ENCODE peak calls at places on chromosomes 11 and 22, in five cellular contexts. One of them, this sample, is unnamed.

GRCh38 chr11:106398396-106399074 is 321.1 kb downstream of the AASDHPPT start:
- DNase-seq in brain microvascular endothelial cell: peak; percentile 48
- DNase-seq in type B pancreatic cell: no peak
- DNase-seq in tibial nerve: no peak
- DNase-seq in non-pigmented ciliary epithelial cell: no peak
- DNase-seq in this sample: peak; percentile 66

GRCh38 chr11:113618360-113618759 is 87.7 kb downstream of the TMPRSS5 start:
- DNase-seq in brain microvascular endothelial cell: peak; percentile 43
- DNase-seq in type B pancreatic cell: no peak
- DNase-seq in tibial nerve: no peak
- DNase-seq in non-pigmented ciliary epithelial cell: peak; percentile 19
- DNase-seq in this sample: peak; percentile 71

GRCh38 chr11:1643146-1643690 is 13.6 kb downstream of the KRTAP5-5 start:
- DNase-seq in brain microvascular endothelial cell: no peak
- DNase-seq in type B pancreatic cell: no peak
- DNase-seq in tibial nerve: no peak
- DNase-seq in non-pigmented ciliary epithelial cell: no peak
- DNase-seq in this sample: no peak

GRCh38 chr22:43413826-43414225 is 2.0 kb downstream of the MPPED1 start:
- DNase-seq in brain microvascular endothelial cell: no peak
- DNase-seq in type B pancreatic cell: no peak
- DNase-seq in tibial nerve: no peak
- DNase-seq in non-pigmented ciliary epithelial cell: no peak
- DNase-seq in this sample: no peak

GRCh38 chr22:19107730-19108074 is 14.5 kb downstream of the DGCR2 start:
- DNase-seq in brain microvascular endothelial cell: no peak
- DNase-seq in type B pancreatic cell: no peak
- DNase-seq in tibial nerve: no peak
- DNase-seq in non-pigmented ciliary epithelial cell: no peak
- DNase-seq in this sample: no peak

GRCh38 chr11:108793611-108794010 is 128.7 kb downstream of the DDX10 start:
- DNase-seq in brain microvascular endothelial cell: no peak
- DNase-seq in type B pancreatic cell: no peak
- DNase-seq in tibial nerve: no peak
- DNase-seq in non-pigmented ciliary epithelial cell: no peak
- DNase-seq in this sample: no peak

GRCh38 chr11:17415523-17416104 is 27.2 kb upstream of the KCNJ11 start:
- DNase-seq in brain microvascular endothelial cell: no peak
- DNase-seq in type B pancreatic cell: no peak
- DNase-seq in tibial nerve: no peak
- DNase-seq in non-pigmented ciliary epithelial cell: no peak
- DNase-seq in this sample: no peak

GRCh38 chr22:27726726-27727449 is 74.7 kb downstream of the MN1 start:
- DNase-seq in brain microvascular endothelial cell: peak; percentile 68
- DNase-seq in type B pancreatic cell: no peak
- DNase-seq in tibial nerve: no peak
- DNase-seq in non-pigmented ciliary epithelial cell: no peak
- DNase-seq in this sample: no peak

GRCh38 chr11:116719102-116719501 is 53.7 kb downstream of the BUD13 start:
- DNase-seq in brain microvascular endothelial cell: no peak
- DNase-seq in type B pancreatic cell: no peak
- DNase-seq in tibial nerve: no peak
- DNase-seq in non-pigmented ciliary epithelial cell: no peak
- DNase-seq in this sample: no peak

GRCh38 chr11:2864890-2865289 is 20.7 kb downstream of the CDKN1C start:
- DNase-seq in brain microvascular endothelial cell: no peak
- DNase-seq in type B pancreatic cell: no peak
- DNase-seq in tibial nerve: no peak
- DNase-seq in non-pigmented ciliary epithelial cell: no peak
- DNase-seq in this sample: no peak

GRCh38 chr11:57800444-57801184 is 39.0 kb downstream of the CTNND1 start:
- DNase-seq in brain microvascular endothelial cell: peak; percentile 47
- DNase-seq in type B pancreatic cell: no peak
- DNase-seq in tibial nerve: no peak
- DNase-seq in non-pigmented ciliary epithelial cell: no peak
- DNase-seq in this sample: peak; percentile 91

GRCh38 chr22:45915841-45916240 is 61.1 kb downstream of the WNT7B start:
- DNase-seq in brain microvascular endothelial cell: no peak
- DNase-seq in type B pancreatic cell: no peak
- DNase-seq in tibial nerve: no peak
- DNase-seq in non-pigmented ciliary epithelial cell: no peak
- DNase-seq in this sample: no peak

GRCh38 chr11:44609783-44610155 is 44.3 kb downstream of the CD82 start:
- DNase-seq in brain microvascular endothelial cell: no peak
- DNase-seq in type B pancreatic cell: no peak
- DNase-seq in tibial nerve: no peak
- DNase-seq in non-pigmented ciliary epithelial cell: no peak
- DNase-seq in this sample: no peak

GRCh38 chr22:21865041-21865440 is 2.4 kb downstream of the MAPK1 start:
- DNase-seq in brain microvascular endothelial cell: peak; percentile 79
- DNase-seq in type B pancreatic cell: no peak
- DNase-seq in tibial nerve: no peak
- DNase-seq in non-pigmented ciliary epithelial cell: peak; percentile 63
- DNase-seq in this sample: no peak

GRCh38 chr11:118088531-118088930 is 1.8 kb upstream of the SMIM35 start:
- DNase-seq in brain microvascular endothelial cell: peak; percentile 47
- DNase-seq in type B pancreatic cell: no peak
- DNase-seq in tibial nerve: no peak
- DNase-seq in non-pigmented ciliary epithelial cell: no peak
- DNase-seq in this sample: no peak

GRCh38 chr11:130428692-130429681 is 578 bp upstream of the ADAMTS8 start:
- DNase-seq in brain microvascular endothelial cell: no peak
- DNase-seq in type B pancreatic cell: no peak
- DNase-seq in tibial nerve: no peak
- DNase-seq in non-pigmented ciliary epithelial cell: no peak
- DNase-seq in this sample: no peak

GRCh38 chr11:117921893-117922292 is 7.3 kb downstream of the TMPRSS13 start:
- DNase-seq in brain microvascular endothelial cell: no peak
- DNase-seq in type B pancreatic cell: no peak
- DNase-seq in tibial nerve: no peak
- DNase-seq in non-pigmented ciliary epithelial cell: no peak
- DNase-seq in this sample: no peak

GRCh38 chr11:47152953-47153950 is 23.4 kb downstream of the ARFGAP2 start:
- DNase-seq in brain microvascular endothelial cell: peak; percentile 75
- DNase-seq in type B pancreatic cell: peak; percentile 82
- DNase-seq in tibial nerve: peak; percentile 80
- DNase-seq in non-pigmented ciliary epithelial cell: no peak
- DNase-seq in this sample: peak; percentile 65

This sample was measured in kidney glomerular epithelial cell.